ENCODE peak calls at places on chromosomes 11 and 22, in eight cellular contexts. J is right lobe of liver, V is adrenal gland, A is stomach, G is lower leg skin, U is prostate gland, N is GM12891, E is Peyer's patch. M is an unnamed sample.
A peak's percentile ranks its signal among the peaks of the same experiment; 100 is the strongest.

GRCh38 chr11:69374110-69374981 is 80.4 kb downstream of the MYEOV start:
- DNase-seq in J (peak; percentile 38), V (no peak), A (peak; percentile 22), G (peak; percentile 83), U (no peak), N (no peak), E (peak; percentile 8), M (no peak)

GRCh38 chr11:113014731-113015455 is 53.7 kb downstream of the NCAM1 start:
- DNase-seq in J (no peak), V (peak; percentile 75), A (peak; percentile 84), G (no peak), U (peak; percentile 8), N (no peak), E (no peak), M (no peak)

GRCh38 chr11:15673408-15673811 is 558.7 kb downstream of the INSC start:
- DNase-seq in J (no peak), V (no peak), A (no peak), G (no peak), U (no peak), N (no peak), E (no peak), M (peak; percentile 44)

GRCh38 chr22:18057568-18058209 is 20.1 kb upstream of the PEX26 start:
- DNase-seq in J (no peak), V (peak; percentile 95), A (peak; percentile 60), G (peak; percentile 94), U (peak; percentile 87), N (no peak), E (peak; percentile 90), M (peak; percentile 98)

GRCh38 chr11:38221295-38221694 is 1623.3 kb upstream of the RAG2 start:
- DNase-seq in J (no peak), V (peak; percentile 21), A (no peak), G (no peak), U (no peak), N (no peak), E (no peak), M (no peak)

GRCh38 chr22:44595841-44596341 is 97.9 kb upstream of the RTL6 start:
- DNase-seq in J (no peak), V (no peak), A (no peak), G (no peak), U (no peak), N (no peak), E (no peak), M (no peak)

GRCh38 chr11:48148749-48149148 is 67.9 kb upstream of the OR4B1 start:
- DNase-seq in J (no peak), V (no peak), A (no peak), G (no peak), U (no peak), N (no peak), E (no peak), M (no peak)

GRCh38 chr11:59138643-59139042 is 4.0 kb upstream of the FAM111A start:
- DNase-seq in J (no peak), V (no peak), A (no peak), G (no peak), U (no peak), N (no peak), E (no peak), M (no peak)

GRCh38 chr11:37572491-37573171 is 974.6 kb upstream of the RAG2 start:
- DNase-seq in J (no peak), V (no peak), A (no peak), G (no peak), U (no peak), N (no peak), E (no peak), M (no peak)

GRCh38 chr11:72241290-72241781 is 2.6 kb downstream of the PHOX2A start:
- DNase-seq in J (no peak), V (no peak), A (no peak), G (no peak), U (no peak), N (no peak), E (no peak), M (no peak)

GRCh38 chr11:46069595-46069994 is 51.7 kb downstream of the PHF21A start:
- DNase-seq in J (no peak), V (no peak), A (no peak), G (no peak), U (no peak), N (no peak), E (no peak), M (no peak)

GRCh38 chr11:134678152-134678551 is 266.1 kb upstream of the B3GAT1 start:
- DNase-seq in J (no peak), V (no peak), A (no peak), G (peak; percentile 70), U (no peak), N (no peak), E (no peak), M (peak; percentile 65)

GRCh38 chr22:29041408-29041807 is 20.2 kb downstream of the C22orf31 start:
- DNase-seq in J (no peak), V (no peak), A (peak; percentile 49), G (no peak), U (no peak), N (no peak), E (no peak), M (no peak)

GRCh38 chr22:36358533-36359171 is 29.1 kb downstream of the MYH9 start:
- DNase-seq in J (no peak), V (no peak), A (no peak), G (no peak), U (no peak), N (no peak), E (no peak), M (no peak)

GRCh38 chr11:88338223-88338661 is 706 bp upstream of the CTSC start:
- DNase-seq in J (peak; percentile 68), V (peak; percentile 70), A (peak; percentile 41), G (no peak), U (no peak), N (no peak), E (peak; percentile 56), M (no peak)

GRCh38 chr22:38936562-38936961 is 20.8 kb upstream of the APOBEC3A start:
- DNase-seq in J (no peak), V (no peak), A (no peak), G (peak; percentile 14), U (no peak), N (no peak), E (no peak), M (no peak)

GRCh38 chr22:32205974-32206773 is 1.3 kb upstream of the RFPL2 start:
- DNase-seq in J (no peak), V (no peak), A (no peak), G (no peak), U (no peak), N (no peak), E (no peak), M (no peak)

GRCh38 chr11:86228967-86229330 is 15.6 kb upstream of the EED start:
- DNase-seq in J (no peak), V (no peak), A (no peak), G (no peak), U (no peak), N (no peak), E (no peak), M (no peak)

GRCh38 chr11:116580828-116581227 is 192.0 kb downstream of the BUD13 start:
- DNase-seq in J (no peak), V (no peak), A (no peak), G (no peak), U (no peak), N (no peak), E (no peak), M (no peak)

GRCh38 chr22:17773606-17774205 is 563 bp downstream of the BID start:
- DNase-seq in J (peak; percentile 71), V (no peak), A (peak; percentile 59), G (no peak), U (no peak), N (peak; percentile 67), E (peak; percentile 53), M (no peak)

DNA sequence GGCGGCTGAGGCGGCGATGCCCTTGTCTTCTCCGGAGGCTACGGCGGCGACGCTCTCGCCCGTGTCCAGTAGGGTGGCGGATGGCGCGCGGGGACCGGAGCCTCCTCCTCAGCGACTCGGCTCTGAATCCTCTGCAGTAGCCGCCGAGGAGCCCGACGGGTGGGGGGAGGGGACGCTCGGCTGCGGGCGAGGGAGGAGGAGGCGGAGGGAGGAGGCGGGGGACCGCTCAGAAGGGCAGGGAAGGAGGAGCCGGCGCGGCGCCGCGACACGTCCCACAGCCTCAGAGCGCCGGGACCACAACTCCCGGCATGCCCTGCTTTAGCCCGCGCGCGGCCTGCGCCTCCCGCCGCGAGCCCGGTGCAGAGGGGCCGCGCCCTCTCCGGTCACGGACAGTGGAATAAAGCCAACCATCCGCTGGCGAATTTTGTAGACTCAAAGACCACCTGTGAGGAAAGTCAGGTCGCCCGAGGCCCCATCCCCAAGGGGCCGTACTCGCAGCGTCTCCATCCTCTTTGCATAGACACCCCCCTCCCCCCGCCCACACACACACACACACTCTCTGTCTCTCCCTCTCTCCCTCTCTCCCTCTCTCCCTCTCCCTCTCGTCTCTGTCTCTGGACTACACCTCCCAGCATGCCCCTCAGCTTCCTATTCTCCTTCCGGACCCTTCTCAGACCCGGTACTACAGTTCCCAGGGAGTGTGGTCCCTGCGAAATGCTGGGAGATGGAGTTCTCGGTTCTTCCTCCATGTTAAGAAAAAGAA is at the start of gene FAM168A:
- DNase-seq in J (peak; percentile 98), V (peak; percentile 97), A (peak; percentile 96), G (peak; percentile 99), U (peak; percentile 96), N (peak; percentile 93), E (peak; percentile 92), M (peak; percentile 95)
- TF ChIP-seq POLR2A in J (peak; percentile 55), V (peak; percentile 82), A (no peak), G (no peak), U (peak; percentile 79), N (peak; percentile 68), E (peak; percentile 75), M (peak; percentile 54)

GRCh38 chr11:14503023-14503422 is 3.4 kb upstream of the COPB1 start:
- DNase-seq in J (no peak), V (no peak), A (no peak), G (no peak), U (no peak), N (no peak), E (no peak), M (no peak)
- TF ChIP-seq POLR2A in J (no peak), V (no peak), A (no peak), G (no peak), U (no peak), N (peak; percentile 49), E (no peak), M (no peak)

DNA sequence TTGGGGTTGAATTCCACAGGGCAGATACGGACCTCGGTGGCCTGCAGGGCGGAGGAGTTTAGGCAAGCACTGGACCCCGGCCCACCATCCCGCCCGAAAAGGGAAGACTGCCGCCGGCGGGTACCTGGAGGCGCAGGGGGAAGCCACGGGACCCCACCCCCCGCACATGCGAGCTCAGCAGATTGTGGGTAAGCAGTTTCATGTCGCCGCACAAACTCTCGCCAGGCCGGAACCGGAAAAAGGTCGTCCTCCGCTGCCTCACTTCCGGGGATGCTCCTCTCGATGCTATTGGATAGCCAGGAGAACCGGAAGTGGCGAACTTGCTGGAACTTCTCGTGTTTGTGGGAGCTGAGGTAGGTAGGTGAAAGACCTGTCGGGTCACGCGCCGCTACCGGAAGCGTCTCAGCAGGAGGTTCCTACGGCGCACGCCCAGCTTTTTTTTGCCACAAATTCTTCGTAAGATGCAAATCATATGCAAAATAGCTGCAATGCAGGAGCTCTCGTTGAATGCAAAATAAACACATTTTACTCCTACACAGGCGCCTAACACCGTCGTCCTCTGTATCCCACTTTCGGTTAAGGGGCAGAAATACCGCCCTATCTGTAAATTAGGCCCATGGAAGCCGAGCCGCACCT is at the start of gene TRMT112:
- DNase-seq in J (peak; percentile 99), V (peak; percentile 99), A (peak; percentile 98), G (peak; percentile 99), U (peak; percentile 99), N (peak; percentile 93), E (peak; percentile 99), M (peak; percentile 99)
- TF ChIP-seq POLR2A in J (peak; percentile 74), V (peak; percentile 92), A (no peak), G (no peak), U (peak; percentile 84), N (peak; percentile 95), E (peak; percentile 70), M (no peak)

GRCh38 chr22:24310969-24311368 is 40.3 kb downstream of the SPECC1L start:
- DNase-seq in J (no peak), V (no peak), A (no peak), G (no peak), U (no peak), N (no peak), E (no peak), M (no peak)
- TF ChIP-seq POLR2A in J (no peak), V (no peak), A (no peak), G (no peak), U (no peak), N (no peak), E (no peak), M (no peak)